ENCODE peak calls at places on chromosomes 3 and 15, in ten cellular contexts. Q, T, N, W, Y, X, E, A, R and K are unnamed samples.

GRCh38 chr3:47323431-47324277 is 40.9 kb downstream of the KLHL18 start:
- DNase-seq in Q (no peak), T (no peak), N (no peak), W (no peak), Y (peak; percentile 31), X (no peak), E (no peak), A (no peak), R (no peak), K (no peak)

GRCh38 chr3:47910777-47911440 is 105.3 kb downstream of the MAP4 start:
- DNase-seq in Q (no peak), T (no peak), N (peak; percentile 46), W (peak; percentile 25), Y (peak; percentile 42), X (no peak), E (no peak), A (no peak), R (peak; percentile 70), K (no peak)

GRCh38 chr15:81108427-81108826 is 25.6 kb upstream of the CFAP161 start:
- DNase-seq in Q (no peak), T (no peak), N (no peak), W (no peak), Y (peak; percentile 10), X (no peak), E (no peak), A (no peak), R (no peak), K (no peak)

GRCh38 chr3:12454076-12454807 is 30.0 kb upstream of the TSEN2 start:
- DNase-seq in Q (no peak), T (no peak), N (no peak), W (no peak), Y (peak; percentile 10), X (no peak), E (no peak), A (no peak), R (no peak), K (no peak)

GRCh38 chr3:146476094-146476740 is 6.9 kb upstream of the PLSCR2 start:
- DNase-seq in Q (no peak), T (no peak), N (no peak), W (no peak), Y (no peak), X (no peak), E (no peak), A (no peak), R (no peak), K (no peak)

GRCh38 chr15:52005748-52006701 is 13.0 kb upstream of the MAPK6 start:
- DNase-seq in Q (no peak), T (peak; percentile 97), N (no peak), W (no peak), Y (peak; percentile 55), X (no peak), E (no peak), A (no peak), R (no peak), K (no peak)

GRCh38 chr3:102400766-102401165 is 34.0 kb upstream of the ZPLD1 start:
- DNase-seq in Q (no peak), T (no peak), N (no peak), W (no peak), Y (peak; percentile 15), X (no peak), E (no peak), A (no peak), R (peak; percentile 2), K (no peak)

GRCh38 chr15:96703794-96704550 is 373.5 kb downstream of the NR2F2 start:
- DNase-seq in Q (no peak), T (no peak), N (no peak), W (no peak), Y (no peak), X (no peak), E (no peak), A (no peak), R (no peak), K (no peak)

GRCh38 chr3:173622156-173622555 is 224.6 kb downstream of the NLGN1 start:
- DNase-seq in Q (no peak), T (no peak), N (no peak), W (no peak), Y (no peak), X (no peak), E (no peak), A (no peak), R (no peak), K (no peak)

GRCh38 chr3:190227064-190227463 is 95.2 kb downstream of the CLDN1 start:
- DNase-seq in Q (no peak), T (no peak), N (no peak), W (no peak), Y (no peak), X (no peak), E (no peak), A (no peak), R (no peak), K (no peak)

GRCh38 chr3:130425484-130425883 is 80.0 kb downstream of the COL6A5 start:
- DNase-seq in Q (no peak), T (no peak), N (no peak), W (no peak), Y (no peak), X (no peak), E (no peak), A (no peak), R (no peak), K (no peak)

GRCh38 chr3:14139771-14140170 is 14.9 kb downstream of the TMEM43 start:
- DNase-seq in Q (no peak), T (no peak), N (no peak), W (no peak), Y (peak; percentile 18), X (no peak), E (no peak), A (no peak), R (no peak), K (no peak)

GRCh38 chr15:45921376-45921775 is 286.5 kb downstream of the SQOR start:
- DNase-seq in Q (no peak), T (no peak), N (no peak), W (no peak), Y (peak; percentile 27), X (no peak), E (no peak), A (no peak), R (no peak), K (no peak)

DNA sequence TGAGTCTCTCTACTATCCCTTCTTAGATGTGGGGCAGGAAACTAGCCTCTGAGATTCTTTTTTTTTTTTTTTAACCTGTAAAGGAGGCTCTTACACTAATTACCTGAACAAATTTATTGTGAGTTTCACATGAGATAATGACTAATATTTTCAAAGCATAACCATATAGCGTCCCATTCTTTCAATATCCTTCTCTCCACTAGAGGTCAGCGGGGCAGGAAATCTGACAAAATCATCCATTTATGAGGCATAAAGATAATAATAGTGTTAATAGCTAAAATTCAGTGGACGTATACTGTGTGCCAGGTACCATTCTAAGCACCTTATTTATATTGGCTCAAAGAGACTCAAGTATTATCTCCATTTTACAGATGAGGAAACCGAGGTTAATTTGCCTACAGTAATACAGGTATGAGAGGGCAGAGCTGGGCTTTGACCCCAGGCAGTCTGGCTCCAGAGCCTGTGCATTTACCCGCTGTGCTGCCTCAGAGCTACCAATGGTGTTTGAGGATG is 16.3 kb upstream of the SMAD6 start:
- DNase-seq in Q (no peak), T (no peak), N (no peak), W (no peak), Y (no peak), X (no peak), E (no peak), A (no peak), R (no peak), K (no peak)
- TF ChIP-seq CTCF in Q (no peak), T (peak; percentile 5), N (no peak), W (no peak), Y (peak; percentile 38), X (no peak), E (no peak), A (peak; percentile 24), R (peak; percentile 50), K (peak; percentile 22)

DNA sequence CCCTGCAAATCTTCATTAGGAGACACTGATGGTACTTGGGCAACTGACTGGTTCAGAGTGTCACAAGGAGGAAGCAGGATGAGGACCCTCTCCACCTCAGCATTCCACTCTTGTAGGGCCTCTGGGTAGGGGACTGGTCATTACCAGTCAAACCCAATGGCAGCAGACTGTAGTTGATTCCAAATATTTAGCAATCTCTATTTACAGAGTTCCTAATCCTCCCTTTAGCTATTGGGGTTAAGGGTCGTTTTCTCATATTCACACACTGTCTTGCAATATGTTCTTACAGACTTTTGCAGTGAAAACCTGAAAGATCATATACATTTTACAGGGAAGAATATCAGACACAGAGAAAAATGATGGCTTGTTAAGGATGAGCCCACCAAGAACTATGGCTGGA is 397.7 kb downstream of the GAP43 start:
- DNase-seq in Q (no peak), T (no peak), N (no peak), W (no peak), Y (no peak), X (no peak), E (no peak), A (no peak), R (no peak), K (no peak)
- H3K27ac ChIP-seq in Q (no peak overlapping the region), T (no peak overlapping the region), N (no peak overlapping the region), W (no peak overlapping the region), Y (no peak overlapping the region), X (no peak overlapping the region), E (no peak overlapping the region), A (no peak overlapping the region), R (no peak overlapping the region), K (no peak overlapping the region)

DNA sequence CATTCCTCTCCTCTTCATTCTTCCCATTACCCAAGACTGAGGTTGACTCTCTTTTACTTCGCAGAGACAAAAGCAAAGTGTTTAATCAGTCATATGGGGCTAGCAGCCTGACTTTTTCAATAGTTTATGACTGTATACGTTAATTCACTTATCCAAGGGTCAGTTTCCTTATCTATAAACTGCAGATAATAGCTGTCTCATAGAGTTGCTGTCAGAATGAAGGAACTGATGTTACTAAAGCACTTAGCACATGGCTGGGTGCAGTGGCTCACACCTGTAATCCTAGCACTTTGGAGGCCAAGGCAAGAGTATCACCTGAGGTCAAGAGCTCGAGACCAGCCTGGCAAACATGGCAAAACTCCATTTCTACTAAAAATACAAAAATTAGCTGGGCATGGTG is 43.5 kb upstream of the ULK4 start:
- DNase-seq in Q (no peak), T (no peak), N (no peak), W (no peak), Y (no peak), X (no peak), E (no peak), A (no peak), R (no peak), K (no peak)
- H3K9me3 ChIP-seq in Q (no peaks in the 10 kb centered on the region), T (no peaks in the 10 kb centered on the region), N (no peaks in the 10 kb centered on the region), W (no peaks in the 10 kb centered on the region), Y (no peaks in the 10 kb centered on the region), X (no peaks in the 10 kb centered on the region), E (no peaks in the 10 kb centered on the region), A (no peaks in the 10 kb centered on the region), R (peaks cover 5% of the 10 kb centered on the region), K (peaks cover 5% of the 10 kb centered on the region)

DNA sequence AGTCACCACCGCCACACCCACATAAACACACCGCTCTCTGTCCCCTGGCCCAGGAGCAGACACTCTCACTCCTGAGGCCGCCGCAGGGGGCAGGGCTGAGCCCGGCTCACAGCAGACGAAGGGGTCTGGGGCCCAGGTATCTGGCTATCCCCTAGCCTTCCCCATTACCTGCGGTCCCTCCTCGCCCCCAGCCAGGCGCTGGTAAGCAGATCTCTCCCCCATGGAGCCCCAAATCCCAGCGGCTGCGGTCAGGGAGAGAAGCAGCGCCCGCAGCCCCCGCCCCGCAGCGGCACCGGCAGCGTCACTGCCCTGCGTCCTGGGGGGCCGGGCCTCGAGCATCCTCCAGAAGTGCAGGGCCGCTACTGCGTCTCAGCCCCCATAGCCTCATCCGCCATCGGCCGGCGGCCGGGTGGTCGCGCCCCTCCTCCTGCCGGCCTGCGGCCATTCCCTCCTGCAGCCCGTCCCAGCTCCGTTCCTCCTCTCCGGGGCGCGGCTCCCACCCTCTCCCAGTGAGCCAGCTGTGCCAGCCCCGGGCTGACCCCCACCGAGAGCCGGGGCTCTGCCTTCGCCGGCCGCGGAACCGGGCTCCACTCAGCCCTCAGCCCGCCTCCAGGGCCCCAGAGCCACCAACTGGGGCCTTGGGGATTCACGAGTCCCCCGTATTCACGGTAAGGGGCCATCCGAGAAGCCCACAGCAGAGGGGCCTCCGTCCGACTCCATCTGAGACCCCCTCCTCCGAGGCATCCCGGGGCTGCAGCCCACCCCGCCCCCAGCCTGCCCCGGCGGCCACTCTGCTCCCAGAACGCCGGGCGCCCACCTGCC is 13.1 kb downstream of the TNK2 start:
- DNase-seq in Q (peak; percentile 57), T (no peak), N (peak; percentile 73), W (peak; percentile 52), Y (no peak), X (no peak), E (peak; percentile 71), A (peak; percentile 75), R (no peak), K (peak; percentile 62)
- TF ChIP-seq CTCF in Q (no peak), T (peak; percentile 47), N (no peak), W (no peak), Y (no peak), X (peak; percentile 25), E (no peak), A (no peak), R (peak; percentile 45), K (no peak)